ENCODE peak calls at places on chromosomes 7 and 10, in five cellular contexts. V is stimulated activated CD8-positive, alpha-beta memory T cell treated with anti-CD3 and anti-CD28 coated beads, Interleukin-12 subunit alpha, Interleukin-12 subunit beta, amount 100 ng/mL, for 4 hours; F is MCF 10A; K is fibroblast of lung; S is SW 1271. H is an unnamed sample.
A peak's percentile ranks its signal among the peaks of the same experiment; 100 is the strongest.

GRCh38 chr10:24313233-24313632 is 104.3 kb downstream of the KIAA1217 start:
- DNase-seq in V (no peak), F (no peak), K (no peak), S (no peak), H (no peak)

GRCh38 chr7:9125246-9125645 is 691.8 kb downstream of the NXPH1 start:
- DNase-seq in V (no peak), F (no peak), K (no peak), S (no peak), H (no peak)

GRCh38 chr10:36331121-36331520 is 689.0 kb upstream of the FZD8 start:
- DNase-seq in V (no peak), F (no peak), K (no peak), S (no peak), H (no peak)

GRCh38 chr10:80671847-80672246 is 134.1 kb downstream of the SH2D4B start:
- DNase-seq in V (no peak), F (no peak), K (no peak), S (no peak), H (no peak)

GRCh38 chr10:131656446-131656845 is 244.4 kb upstream of the PPP2R2D start:
- DNase-seq in V (no peak), F (no peak), K (no peak), S (no peak), H (no peak)

GRCh38 chr7:158907390-158907789 is 51.0 kb downstream of the DYNC2I1 start:
- DNase-seq in V (no peak), F (no peak), K (no peak), S (no peak), H (no peak)

GRCh38 chr7:99767662-99768061 is 16.3 kb downstream of the CYP3A4 start:
- DNase-seq in V (no peak), F (no peak), K (no peak), S (no peak), H (no peak)

GRCh38 chr7:134888141-134888740 is 98.1 kb upstream of the AGBL3 start:
- DNase-seq in V (no peak), F (peak; percentile 88), K (no peak), S (no peak), H (peak; percentile 61)

GRCh38 chr7:155590215-155591023 is 44.1 kb upstream of the CNPY1 start:
- DNase-seq in V (no peak), F (no peak), K (no peak), S (no peak), H (no peak)

GRCh38 chr10:96502561-96503267 is 11.0 kb downstream of the TLL2 start:
- DNase-seq in V (no peak), F (no peak), K (no peak), S (no peak), H (no peak)

GRCh38 chr10:35335718-35336083 is 608 bp upstream of the CCNY start:
- DNase-seq in V (no peak), F (no peak), K (no peak), S (no peak), H (no peak)

GRCh38 chr7:82697897-82698296 is 254.3 kb upstream of the CACNA2D1 start:
- DNase-seq in V (no peak), F (no peak), K (peak; percentile 45), S (no peak), H (peak; percentile 72)

GRCh38 chr10:92844746-92845145 is 3.6 kb upstream of the EXOC6 start:
- DNase-seq in V (no peak), F (no peak), K (no peak), S (no peak), H (no peak)

GRCh38 chr7:144827581-144828139 is 8.2 kb downstream of the TPK1 start:
- DNase-seq in V (no peak), F (peak; percentile 38), K (peak; percentile 73), S (no peak), H (peak; percentile 90)

GRCh38 chr10:18313626-18314025 is 173.4 kb downstream of the CACNB2 start:
- DNase-seq in V (no peak), F (no peak), K (no peak), S (no peak), H (no peak)

GRCh38 chr7:112938895-112939588 is 147.6 kb downstream of the GPR85 start:
- DNase-seq in V (no peak), F (peak; percentile 24), K (peak; percentile 31), S (peak; percentile 9), H (no peak)

GRCh38 chr7:135283959-135284638 is 50.5 kb downstream of the STRA8 start:
- DNase-seq in V (no peak), F (no peak), K (no peak), S (no peak), H (no peak)

GRCh38 chr7:95335093-95335492 is 10.8 kb upstream of the PON1 start:
- DNase-seq in V (no peak), F (peak; percentile 50), K (peak; percentile 57), S (no peak), H (peak; percentile 70)

GRCh38 chr10:47458466-47459154 is 25.3 kb downstream of the ANXA8 start:
- DNase-seq in V (no peak), F (peak; percentile 67), K (peak; percentile 75), S (no peak), H (peak; percentile 76)

GRCh38 chr10:69413221-69413865 is 3.4 kb downstream of the TACR2 start:
- DNase-seq in V (no peak), F (peak; percentile 69), K (peak; percentile 79), S (no peak), H (peak; percentile 48)

H was measured in NCI-H226.